ENCODE peak calls at places on chromosomes 11 and 22, in ten cellular contexts. I is ovary, X is IMR-90, B is body of pancreas, H is heart left ventricle, K is Peyer's patch, N is HepG2, C is tibial nerve, Y is transverse colon, R is endothelial cell of umbilical vein. M is an unnamed sample.

GRCh38 chr11:132056689-132057088 is 686.3 kb downstream of the NTM start:
- DNase-seq in C (no peak), H (no peak), Y (no peak), B (no peak), K (no peak), R (no peak), X (peak; percentile 95), I (no peak), N (no peak), M (no peak)

GRCh38 chr11:105635466-105635865 is 25.6 kb downstream of the GRIA4 start:
- DNase-seq in K (no peak), R (no peak), I (no peak), B (no peak), Y (no peak), X (no peak), N (no peak), C (no peak), H (no peak), M (no peak)

GRCh38 chr11:13962562-13963168 is at the start of gene SPON1:
- DNase-seq in H (peak; percentile 29), C (no peak), N (no peak), I (peak; percentile 64), R (peak; percentile 15), K (no peak), Y (peak; percentile 50), B (peak; percentile 33), X (peak; percentile 15), M (no peak)

GRCh38 chr11:65445604-65446445 is 23.2 kb downstream of the NEAT1 start:
- DNase-seq in N (no peak), X (peak; percentile 37), C (peak; percentile 17), I (peak; percentile 40), K (peak; percentile 16), Y (no peak), H (no peak), B (peak; percentile 42), R (peak; percentile 55), M (peak; percentile 74)

GRCh38 chr11:113339909-113340569 is 25.7 kb downstream of the TTC12 start:
- DNase-seq in K (no peak), R (no peak), H (no peak), N (no peak), I (no peak), B (no peak), Y (no peak), X (peak; percentile 41), C (no peak), M (no peak)

GRCh38 chr11:133082453-133082781 is 449.9 kb downstream of the OPCML start:
- DNase-seq in K (peak; percentile 28), C (no peak), Y (peak; percentile 26), N (no peak), B (peak; percentile 30), R (no peak), I (peak; percentile 30), H (peak; percentile 57), X (no peak), M (no peak)

GRCh38 chr11:77413850-77414249 is 60.0 kb downstream of the PAK1 start:
- DNase-seq in N (no peak), X (no peak), K (no peak), B (no peak), Y (no peak), R (no peak), H (no peak), C (no peak), I (no peak), M (no peak)

GRCh38 chr22:19943665-19944026 is 2.0 kb upstream of the TXNRD2 start:
- DNase-seq in X (peak; percentile 76), B (no peak), H (no peak), I (no peak), C (no peak), K (no peak), Y (no peak), R (no peak), N (peak; percentile 61), M (no peak)

GRCh38 chr22:32761251-32761903 is 40.1 kb upstream of the TIMP3 start:
- DNase-seq in N (no peak), I (no peak), Y (no peak), R (no peak), H (no peak), K (no peak), B (no peak), C (no peak), X (peak; percentile 79), M (no peak)

GRCh38 chr22:42299586-42300285 is 29.3 kb upstream of the TCF20 start:
- DNase-seq in H (peak; percentile 32), K (peak; percentile 71), I (no peak), B (no peak), Y (peak; percentile 48), C (no peak), X (no peak), R (no peak), N (no peak), M (no peak)

GRCh38 chr11:14446701-14447169 is 52.9 kb downstream of the COPB1 start:
- DNase-seq in Y (no peak), B (no peak), R (peak; percentile 61), C (no peak), X (peak; percentile 70), H (no peak), N (no peak), K (no peak), I (no peak), M (no peak)

GRCh38 chr11:69702239-69702668 is 1.6 kb downstream of the FGF19 start:
- DNase-seq in C (no peak), I (no peak), K (no peak), Y (no peak), B (no peak), X (no peak), H (no peak), R (no peak), N (peak; percentile 69), M (no peak)

GRCh38 chr22:50672041-50672440 is 582 bp upstream of the SHANK3 start:
- DNase-seq in B (no peak), X (no peak), I (no peak), C (no peak), Y (no peak), H (no peak), K (no peak), R (no peak), N (no peak), M (no peak)
- TF ChIP-seq POLR2A in B (no peak), X (no peak), I (no peak), C (no peak), Y (no peak), H (no peak), K (no peak), R (no peak), N (no peak), M (no peak)

GRCh38 chr22:48710410-48710809 is 1117.3 kb downstream of the BRD1 start:
- DNase-seq in K (no peak), H (no peak), I (no peak), N (no peak), C (no peak), R (no peak), B (no peak), X (no peak), Y (no peak), M (no peak)

GRCh38 chr22:48711669-48712068 is 1116.0 kb downstream of the BRD1 start:
- DNase-seq in B (no peak), R (no peak), Y (no peak), N (no peak), K (no peak), H (no peak), C (no peak), X (no peak), I (no peak), M (peak; percentile 38)

GRCh38 chr22:48709976-48710375 is 1117.7 kb downstream of the BRD1 start:
- DNase-seq in C (no peak), K (no peak), N (no peak), R (no peak), H (no peak), X (no peak), Y (no peak), I (no peak), B (no peak), M (no peak)

GRCh38 chr22:48712558-48712957 is 1115.1 kb downstream of the BRD1 start:
- DNase-seq in Y (no peak), R (no peak), C (no peak), H (no peak), B (no peak), N (no peak), I (no peak), K (no peak), X (no peak), M (peak; percentile 42)

DNA sequence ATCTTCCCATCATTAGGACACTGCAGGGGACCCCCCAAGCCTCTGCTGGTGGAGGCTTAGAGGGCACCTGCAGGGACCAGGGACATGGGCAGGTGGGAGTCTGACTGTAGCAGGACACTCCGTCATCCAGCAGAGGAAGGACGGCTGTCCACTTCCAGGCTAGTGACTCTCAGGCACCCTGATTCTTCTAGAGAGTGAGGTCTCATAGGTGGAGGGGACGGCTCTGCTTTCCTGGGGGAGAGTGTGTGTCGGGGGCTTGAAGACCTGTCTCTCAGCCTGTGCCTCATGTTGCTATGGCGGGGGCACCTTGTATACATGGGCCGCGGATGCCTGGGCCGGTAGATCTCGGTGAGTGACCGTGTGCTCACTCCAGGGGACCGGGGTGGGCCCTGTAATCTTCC is 1116.6 kb downstream of the BRD1 start:
- DNase-seq in H (no peak), K (no peak), Y (no peak), B (no peak), X (no peak), N (no peak), I (no peak), C (no peak), R (no peak), M (no peak)
- H3K9me3 ChIP-seq in H (peaks cover 4% of the 10 kb centered on the region), K (no peaks in the 10 kb centered on the region), Y (no peaks in the 10 kb centered on the region), B (no peaks in the 10 kb centered on the region), X (peaks cover 73% of the 10 kb centered on the region), N (no peaks in the 10 kb centered on the region), I (no peaks in the 10 kb centered on the region), C (peaks cover 10% of the 10 kb centered on the region), R (peaks cover 20% of the 10 kb centered on the region), M (no peaks in the 10 kb centered on the region)

GRCh38 chr22:23100124-23100801 is 29.9 kb downstream of the GNAZ start:
- DNase-seq in K (no peak), Y (no peak), R (no peak), N (no peak), I (no peak), H (no peak), X (no peak), B (no peak), C (no peak), M (no peak)
- H3K36me3 ChIP-seq in K (no peaks in the 10 kb centered on the region), Y (no peaks in the 10 kb centered on the region), R (no peaks in the 10 kb centered on the region), N (peaks cover 26% of the 10 kb centered on the region), I (no peaks in the 10 kb centered on the region), H (no peaks in the 10 kb centered on the region), X (no peaks in the 10 kb centered on the region), B (no peaks in the 10 kb centered on the region), C (peaks cover 14% of the 10 kb centered on the region), M (no peaks in the 10 kb centered on the region)

DNA sequence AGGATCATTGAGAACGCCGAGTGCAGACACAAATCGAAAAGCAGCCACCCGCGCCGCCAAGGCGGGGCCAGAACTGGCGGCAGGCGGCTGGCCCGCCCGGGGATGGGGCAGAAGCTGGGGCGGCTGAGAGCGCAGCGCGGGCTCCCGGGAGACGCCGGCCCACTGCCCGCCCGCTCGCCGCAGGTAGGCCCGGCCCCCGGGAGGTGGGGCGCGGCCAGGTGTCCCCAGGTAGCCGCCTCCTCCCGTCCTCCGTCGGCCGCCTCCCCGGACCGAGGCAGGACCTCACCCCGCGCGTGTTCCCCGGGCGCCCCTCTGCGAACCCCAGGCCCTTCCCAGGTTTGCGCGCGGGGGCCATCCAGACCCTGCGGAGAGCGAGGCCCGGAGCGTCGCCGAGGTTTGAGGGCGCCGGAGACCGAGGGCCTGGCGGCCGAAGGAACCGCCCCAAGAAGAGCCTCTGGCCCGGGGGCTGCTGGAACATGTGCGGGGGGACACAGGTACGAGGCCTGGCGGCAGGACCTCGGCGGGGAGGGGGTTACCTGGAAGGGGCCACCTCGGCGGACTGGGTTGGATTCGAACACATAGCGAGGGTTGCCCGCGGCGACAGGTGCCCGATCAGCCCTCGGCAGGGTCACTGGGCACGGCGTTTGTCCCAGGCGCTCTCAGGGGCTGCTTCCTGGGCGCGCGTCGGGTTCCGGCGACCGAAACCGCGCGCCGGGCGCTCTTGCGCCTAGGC is at the start of gene PRRG4:
- DNase-seq in B (peak; percentile 75), N (no peak), Y (peak; percentile 87), I (peak; percentile 21), K (no peak), C (peak; percentile 40), H (peak; percentile 29), R (no peak), X (peak; percentile 16), M (peak; percentile 82)
- TF ChIP-seq POLR2A in B (peak; percentile 74), N (peak; percentile 43), Y (peak; percentile 82), I (no peak), K (peak; percentile 71), C (no peak), H (no peak), R (no peak), X (no peak), M (peak; percentile 63)